ENCODE peak calls at places on chromosomes 5 and 9, in five cellular contexts. X is A549, C is IMR-90, V is K562, P is H1. H is an unnamed sample.

GRCh38 chr9:82466616-82467251 is 478.2 kb downstream of the SPATA31D1 start:
- DNase-seq in X (no peak), C (peak; percentile 4), V (no peak), P (peak; percentile 44), H (peak; percentile 13)

GRCh38 chr5:91301459-91301858 is 81.7 kb downstream of the ARRDC3 start:
- DNase-seq in X (no peak), C (peak; percentile 53), V (no peak), P (no peak), H (no peak)

GRCh38 chr9:113436753-113437515 is 26.4 kb downstream of the C9orf43 start:
- DNase-seq in X (no peak), C (peak; percentile 17), V (no peak), P (no peak), H (no peak)

GRCh38 chr5:71482132-71482531 is 26.7 kb downstream of the BDP1 start:
- DNase-seq in X (peak; percentile 9), C (peak; percentile 38), V (no peak), P (no peak), H (peak; percentile 59)

GRCh38 chr5:60372786-60373185 is 327.2 kb downstream of the DEPDC1B start:
- DNase-seq in X (no peak), C (no peak), V (no peak), P (no peak), H (peak; percentile 33)

GRCh38 chr9:134653259-134654009 is 11.8 kb downstream of the COL5A1 start:
- DNase-seq in X (no peak), C (no peak), V (no peak), P (no peak), H (no peak)

GRCh38 chr9:134415026-134415425 is 88.8 kb downstream of the RXRA start:
- DNase-seq in X (no peak), C (no peak), V (no peak), P (no peak), H (no peak)

GRCh38 chr9:121637441-121638222 is 13.8 kb upstream of the DAB2IP start:
- DNase-seq in X (peak; percentile 49), C (peak; percentile 50), V (no peak), P (no peak), H (no peak)

GRCh38 chr9:113309204-113309813 is 6.1 kb upstream of the RNF183 start:
- DNase-seq in X (peak; percentile 31), C (peak; percentile 59), V (peak; percentile 36), P (no peak), H (peak; percentile 53)

GRCh38 chr9:107819772-107820171 is 330.2 kb upstream of the KLF4 start:
- DNase-seq in X (no peak), C (no peak), V (no peak), P (no peak), H (no peak)

GRCh38 chr5:80275347-80275746 is 19.5 kb upstream of the SERINC5 start:
- DNase-seq in X (no peak), C (peak; percentile 21), V (peak; percentile 19), P (no peak), H (peak; percentile 40)

GRCh38 chr9:71587576-71588362 is 180.5 kb downstream of the CEMIP2 start:
- DNase-seq in X (peak; percentile 34), C (peak; percentile 53), V (no peak), P (no peak), H (no peak)

GRCh38 chr5:109853362-109853761 is 163.6 kb downstream of the MAN2A1 start:
- DNase-seq in X (no peak), C (no peak), V (no peak), P (no peak), H (no peak)

GRCh38 chr5:147628054-147628895 is 118.4 kb upstream of the DPYSL3 start:
- DNase-seq in X (peak; percentile 40), C (peak; percentile 55), V (peak; percentile 17), P (peak; percentile 25), H (peak; percentile 65)

GRCh38 chr5:154412316-154412715 is 33.5 kb upstream of the SAP30L start:
- DNase-seq in X (no peak), C (no peak), V (no peak), P (no peak), H (no peak)

GRCh38 chr9:22316645-22317044 is 130.0 kb upstream of the DMRTA1 start:
- DNase-seq in X (no peak), C (no peak), V (no peak), P (no peak), H (no peak)

GRCh38 chr5:146866263-146866662 is 12.3 kb downstream of the PPP2R2B start:
- DNase-seq in X (no peak), C (no peak), V (no peak), P (no peak), H (no peak)

GRCh38 chr5:137730331-137730730 is 5.6 kb downstream of the KLHL3 start:
- DNase-seq in X (no peak), C (peak; percentile 78), V (no peak), P (no peak), H (no peak)

GRCh38 chr9:70108181-70108580 is 64.5 kb downstream of the MAMDC2 start:
- DNase-seq in X (no peak), C (no peak), V (no peak), P (no peak), H (no peak)

GRCh38 chr9:136403915-136404800 is 4.2 kb upstream of the SNAPC4 start:
- DNase-seq in X (no peak), C (no peak), V (no peak), P (no peak), H (no peak)

GRCh38 chr9:72422214-72422613 is 57.2 kb upstream of the ZFAND5 start:
- DNase-seq in X (no peak), C (no peak), V (no peak), P (no peak), H (no peak)

GRCh38 chr9:35737143-35737542 is 4.7 kb downstream of the CREB3 start:
- DNase-seq in X (no peak), C (no peak), V (no peak), P (no peak), H (no peak)

GRCh38 chr5:154179846-154180710 is 10.5 kb upstream of the GALNT10 start:
- DNase-seq in X (peak; percentile 80), C (peak; percentile 67), V (peak; percentile 66), P (no peak), H (peak; percentile 60)

GRCh38 chr5:65066385-65066784 is 297.7 kb downstream of the CWC27 start:
- DNase-seq in X (no peak), C (no peak), V (no peak), P (no peak), H (no peak)

GRCh38 chr5:143172736-143173135 is 230.8 kb downstream of the NR3C1 start:
- DNase-seq in X (no peak), C (no peak), V (no peak), P (no peak), H (no peak)

GRCh38 chr5:172558076-172558990 is 82.7 kb upstream of the NEURL1B start:
- DNase-seq in X (no peak), C (no peak), V (no peak), P (no peak), H (no peak)

GRCh38 chr5:43482490-43483064 is 1.1 kb downstream of the TMEM267 start:
- DNase-seq in X (peak; percentile 34), C (peak; percentile 28), V (peak; percentile 50), P (no peak), H (peak; percentile 32)

GRCh38 chr9:7094052-7094451 is 336.3 kb downstream of the KDM4C start:
- DNase-seq in X (no peak), C (peak; percentile 24), V (no peak), P (no peak), H (peak; percentile 15)

GRCh38 chr5:129830288-129830687 is 74.0 kb upstream of the CHSY3 start:
- DNase-seq in X (no peak), C (no peak), V (no peak), P (no peak), H (no peak)
- H3K9me3 ChIP-seq in X (no peaks in the 10 kb centered on the region), C (no peaks in the 10 kb centered on the region), V (no peaks in the 10 kb centered on the region), P (no peaks in the 10 kb centered on the region), H (no peaks in the 10 kb centered on the region)

DNA sequence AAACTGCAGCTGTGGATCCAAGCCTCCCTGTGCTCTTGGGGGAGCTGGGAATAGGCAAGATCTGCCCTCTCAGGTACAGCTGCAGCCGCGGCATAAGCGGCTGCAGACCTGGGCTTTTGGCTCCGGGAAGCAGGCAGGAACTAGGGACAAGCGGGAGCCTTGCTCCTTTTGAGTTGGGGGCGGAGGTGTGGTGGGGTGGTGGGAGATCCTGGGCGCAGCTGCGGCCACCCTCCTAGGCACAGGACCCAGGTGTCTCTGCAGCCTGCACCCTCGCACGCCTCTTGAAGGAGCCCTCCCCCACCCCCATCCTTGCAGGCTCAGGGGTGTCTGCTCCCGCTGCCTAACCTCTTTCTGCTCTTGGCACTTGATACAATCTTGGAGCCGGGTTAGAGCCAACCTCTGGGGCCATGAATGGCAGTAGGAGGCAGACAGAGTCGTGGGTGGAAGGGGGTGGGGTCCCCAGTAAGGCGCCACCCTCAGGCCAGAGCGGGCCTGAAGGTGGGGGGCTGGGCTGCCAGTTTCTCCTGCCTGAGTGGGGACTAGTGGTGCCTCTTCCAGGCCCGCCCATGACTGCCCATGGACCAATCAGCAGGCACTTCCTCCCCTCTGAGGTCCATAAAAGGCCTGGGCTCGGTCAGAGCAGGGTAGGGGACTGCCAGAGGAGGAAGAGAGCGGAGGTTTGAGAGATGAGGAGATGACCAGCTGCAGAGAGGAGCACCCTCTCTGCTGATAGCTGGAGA is 267.6 kb upstream of the TNC start:
- DNase-seq in X (no peak), C (no peak), V (no peak), P (no peak), H (no peak)
- TF ChIP-seq MAFK in X (no peak), C (no peak), V (no peak), P (no peak), H (no peak)

DNA sequence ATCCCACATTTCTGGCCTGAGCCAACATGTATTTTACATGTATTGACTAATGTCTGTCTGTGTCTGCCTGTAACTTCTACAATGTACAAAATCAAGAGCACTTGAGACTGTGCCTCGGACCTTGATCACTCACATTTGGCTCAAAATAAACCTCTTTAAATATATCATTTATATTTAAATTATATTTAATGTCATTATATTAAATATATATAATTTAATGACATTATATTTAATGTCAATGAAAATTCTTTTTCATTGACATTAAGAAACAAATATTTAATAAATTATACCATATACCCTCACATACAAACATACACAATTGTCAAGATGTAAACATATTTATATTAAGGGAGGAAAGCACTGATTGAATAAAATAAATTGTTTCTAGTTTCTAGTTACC is 1099.8 kb upstream of the CDH18 start:
- DNase-seq in X (no peak), C (no peak), V (no peak), P (no peak), H (no peak)
- H3K9me3 ChIP-seq in X (no peaks in the 10 kb centered on the region), C (peaks cover 7% of the 10 kb centered on the region), V (no peaks in the 10 kb centered on the region), P (no peaks in the 10 kb centered on the region), H (peaks cover 55% of the 10 kb centered on the region)

GRCh38 chr9:93052791-93053540 is 5.5 kb upstream of the SUSD3 start:
- DNase-seq in X (no peak), C (no peak), V (no peak), P (no peak), H (no peak)
- TF ChIP-seq MAFK in X (no peak), C (no peak), V (no peak), P (no peak), H (no peak)

DNA sequence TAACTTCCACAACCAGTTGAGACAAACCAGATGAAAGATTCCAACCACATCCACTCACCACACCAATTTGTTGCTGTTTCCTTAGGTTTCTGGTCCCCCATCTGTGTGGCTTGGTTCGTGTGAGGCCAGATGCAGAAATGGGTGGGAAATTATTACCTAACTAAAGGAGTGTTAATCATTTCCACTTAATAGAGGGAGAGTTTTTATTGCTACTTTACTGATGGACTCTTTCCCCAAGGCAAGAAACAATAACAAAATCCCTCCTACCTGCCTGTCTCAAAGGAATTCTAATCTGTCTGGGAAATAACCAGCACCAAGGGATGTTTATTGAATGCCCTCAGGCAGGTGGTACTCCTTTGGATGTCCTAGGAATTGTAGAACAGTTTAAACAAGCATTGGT is 76.3 kb downstream of the TMEM167A start:
- DNase-seq in X (no peak), C (no peak), V (no peak), P (no peak), H (no peak)
- H3K9me3 ChIP-seq in X (no peaks in the 10 kb centered on the region), C (no peaks in the 10 kb centered on the region), V (no peaks in the 10 kb centered on the region), P (no peaks in the 10 kb centered on the region), H (no peaks in the 10 kb centered on the region)

H was measured in HepG2.